ENCODE peak calls at places on chromosome 4, in seven cellular contexts. M is K562, H is IMR-90, K is A549, Q is SK-N-SH, F is H1, J is GM12878. T is an unnamed sample.

GRCh38 chr4:152974732-152975614 is 38.9 kb downstream of the FHDC1 start:
- DNase-seq in M (no peak), H (no peak), K (no peak), Q (no peak), F (no peak), J (no peak), T (no peak)

GRCh38 chr4:48129307-48130014 is 4.6 kb downstream of the TXK start:
- DNase-seq in M (no peak), H (no peak), K (peak), Q (no peak), F (no peak), J (no peak), T (no peak)

GRCh38 chr4:41160010-41160789 is 54.1 kb downstream of the APBB2 start:
- DNase-seq in M (no peak), H (peak), K (peak), Q (no peak), F (no peak), J (no peak), T (no peak)

GRCh38 chr4:101103381-101104142 is 243.8 kb downstream of the PPP3CA start:
- DNase-seq in M (no peak), H (peak), K (no peak), Q (peak), F (no peak), J (no peak), T (no peak)

GRCh38 chr4:37826282-37827029 is at the start of gene PGM2:
- DNase-seq in M (peak), H (peak), K (peak), Q (peak), F (peak), J (peak), T (peak)

GRCh38 chr4:9996319-9997110 is 24.8 kb downstream of the SLC2A9 start:
- DNase-seq in M (no peak), H (peak), K (peak), Q (no peak), F (no peak), J (no peak), T (no peak)

GRCh38 chr4:17515724-17516407 is 901 bp downstream of the CLRN2 start:
- DNase-seq in M (no peak), H (no peak), K (no peak), Q (no peak), F (no peak), J (no peak), T (peak)

GRCh38 chr4:169410839-169411770 is 140.3 kb upstream of the SH3RF1 start:
- DNase-seq in M (no peak), H (peak), K (peak), Q (peak), F (no peak), J (peak), T (no peak)

GRCh38 chr4:7901274-7901845 is 38.3 kb downstream of the AFAP1 start:
- DNase-seq in M (no peak), H (no peak), K (no peak), Q (peak), F (no peak), J (no peak), T (no peak)

GRCh38 chr4:108118505-108118904 is 50.2 kb downstream of the LEF1 start:
- DNase-seq in M (peak), H (no peak), K (peak), Q (no peak), F (no peak), J (peak), T (peak)

GRCh38 chr4:46844325-46844917 is 64.6 kb downstream of the COX7B2 start:
- DNase-seq in M (peak), H (peak), K (peak), Q (peak), F (no peak), J (peak), T (peak)

GRCh38 chr4:121784975-121785374 is 16.1 kb upstream of the EXOSC9 start:
- DNase-seq in M (no peak), H (peak), K (peak), Q (no peak), F (no peak), J (no peak), T (no peak)

GRCh38 chr4:53734584-53735363 is 143.5 kb upstream of the LNX1 start:
- DNase-seq in M (no peak), H (peak), K (no peak), Q (no peak), F (no peak), J (no peak), T (no peak)

GRCh38 chr4:133156096-133156495 is 7.0 kb downstream of the PCDH10 start:
- DNase-seq in M (no peak), H (no peak), K (no peak), Q (no peak), F (no peak), J (no peak), T (no peak)

GRCh38 chr4:150264595-150265141 is 186.4 kb downstream of the DCLK2 start:
- DNase-seq in M (no peak), H (no peak), K (no peak), Q (no peak), F (no peak), J (no peak), T (peak)

GRCh38 chr4:75845992-75846391 is 56.3 kb downstream of the PPEF2 start:
- DNase-seq in M (no peak), H (peak), K (peak), Q (no peak), F (no peak), J (no peak), T (no peak)

GRCh38 chr4:183821090-183821853 is 83.8 kb upstream of the STOX2 start:
- DNase-seq in M (no peak), H (no peak), K (no peak), Q (no peak), F (no peak), J (no peak), T (no peak)

GRCh38 chr4:125591290-125591689 is 276.5 kb downstream of the FAT4 start:
- DNase-seq in M (no peak), H (no peak), K (no peak), Q (no peak), F (no peak), J (no peak), T (no peak)

GRCh38 chr4:81807927-81808672 is 336.4 kb upstream of the RASGEF1B start:
- DNase-seq in M (no peak), H (no peak), K (no peak), Q (no peak), F (no peak), J (no peak), T (no peak)

GRCh38 chr4:12924728-12925320 is 559.3 kb downstream of the RAB28 start:
- DNase-seq in M (no peak), H (no peak), K (no peak), Q (no peak), F (no peak), J (no peak), T (peak)

GRCh38 chr4:100224160-100224559 is 33.9 kb upstream of the DDIT4L start:
- DNase-seq in M (no peak), H (no peak), K (no peak), Q (no peak), F (no peak), J (no peak), T (no peak)

GRCh38 chr4:43457866-43458265 is 565.4 kb downstream of the GRXCR1 start:
- DNase-seq in M (no peak), H (peak), K (no peak), Q (no peak), F (no peak), J (no peak), T (no peak)
- TF ChIP-seq RFX5 in M (no peak), H (no peak), K (no peak), Q (no peak), F (no peak), J (no peak), T (no peak)

DNA sequence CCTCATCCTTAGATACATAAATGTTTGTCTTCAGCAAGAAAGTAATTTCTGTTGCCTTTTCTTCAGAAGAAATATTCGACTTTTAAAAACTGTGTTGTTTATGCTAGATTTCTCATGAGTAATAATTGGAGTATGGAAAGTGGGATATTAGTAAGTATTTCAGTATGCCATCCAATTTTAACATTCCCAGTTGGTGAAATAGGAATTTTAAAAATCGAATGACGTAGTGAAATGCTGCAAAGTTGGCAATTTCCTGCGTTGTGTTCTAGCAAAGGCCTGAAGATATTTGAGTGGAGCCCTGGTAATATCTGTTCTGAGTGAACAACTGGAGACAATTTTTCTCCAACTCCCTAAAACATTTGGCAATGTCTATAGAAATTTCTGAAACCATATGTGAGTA is 190.1 kb downstream of the ZNF330 start:
- DNase-seq in M (no peak), H (peak), K (no peak), Q (no peak), F (no peak), J (no peak), T (no peak)
- TF ChIP-seq RFX5 in M (no peak), H (no peak), K (no peak), Q (no peak), F (no peak), J (no peak), T (no peak)

DNA sequence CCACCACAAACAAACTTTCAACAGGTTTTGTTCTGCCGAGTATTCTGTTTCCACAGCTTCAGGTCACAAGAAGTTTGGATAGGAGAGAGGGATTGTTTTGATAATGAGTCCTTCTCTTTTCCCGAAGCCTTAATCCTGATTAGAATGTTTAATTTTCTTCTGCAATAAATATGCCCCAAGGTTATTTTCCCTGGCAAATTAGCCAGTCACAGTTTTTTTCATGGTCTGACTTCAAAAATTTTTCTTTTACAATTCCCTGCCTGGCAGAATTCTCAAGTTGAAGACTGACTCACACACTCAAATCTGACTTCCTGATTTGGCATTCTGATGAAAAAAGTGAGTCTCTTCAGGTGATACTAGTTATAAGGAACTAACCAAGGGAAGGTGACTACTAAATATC is 33.1 kb upstream of the EDNRA start:
- DNase-seq in M (no peak), H (peak), K (no peak), Q (no peak), F (no peak), J (no peak), T (no peak)
- TF ChIP-seq RFX5 in M (no peak), H (no peak), K (no peak), Q (no peak), F (no peak), J (no peak), T (no peak)

GRCh38 chr4:157674699-157675098 is 454.2 kb downstream of the GRIA2 start:
- DNase-seq in M (no peak), H (no peak), K (no peak), Q (no peak), F (no peak), J (no peak), T (no peak)
- TF ChIP-seq RFX5 in M (no peak), H (no peak), K (no peak), Q (no peak), F (no peak), J (no peak), T (no peak)

DNA sequence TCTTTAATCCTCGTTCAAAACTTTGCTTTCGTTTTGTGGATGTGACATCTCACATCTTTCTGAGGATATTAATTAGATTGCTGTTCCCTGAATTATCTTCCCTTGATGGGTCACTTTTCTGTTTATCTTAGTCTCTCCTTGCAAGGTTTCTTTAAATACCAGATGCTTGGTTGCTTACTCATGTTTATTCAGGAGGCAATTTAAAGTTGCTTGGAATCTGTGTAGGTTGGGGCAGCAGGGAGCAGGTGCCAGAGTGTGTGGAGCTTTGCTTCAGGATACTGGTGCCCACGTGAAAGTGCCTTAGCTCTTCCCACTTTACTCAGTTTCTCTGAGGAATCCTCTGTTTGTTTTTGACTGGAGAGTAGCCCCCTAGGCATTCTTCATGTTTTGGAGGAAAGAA is 24.0 kb downstream of the ANAPC4 start:
- DNase-seq in M (no peak), H (peak), K (peak), Q (no peak), F (no peak), J (no peak), T (no peak)
- TF ChIP-seq RFX5 in M (no peak), H (no peak), K (no peak), Q (no peak), F (no peak), J (no peak), T (no peak)

GRCh38 chr4:102350634-102351033 is 5.4 kb upstream of the SLC39A8 start:
- DNase-seq in M (no peak), H (no peak), K (no peak), Q (no peak), F (no peak), J (no peak), T (no peak)
- TF ChIP-seq RFX5 in M (no peak), H (no peak), K (no peak), Q (no peak), F (no peak), J (no peak), T (no peak)

GRCh38 chr4:188282620-188283232 is 143.5 kb downstream of the TRIML1 start:
- DNase-seq in M (no peak), H (no peak), K (no peak), Q (no peak), F (peak), J (no peak), T (no peak)
- TF ChIP-seq RFX5 in M (no peak), H (no peak), K (no peak), Q (no peak), F (no peak), J (no peak), T (no peak)

T was measured in HepG2.